ENCODE peak calls at places on chromosomes 11 and 22, in nine cellular contexts. V, G, I, S, K, M, A, N and O are unnamed samples.

GRCh38 chr11:71268706-71269321 is 16.4 kb upstream of the SHANK2 start:
- DNase-seq in V (no peak), G (no peak), I (no peak), S (no peak), K (no peak), M (no peak), A (no peak), N (no peak), O (no peak)

GRCh38 chr22:50528682-50529415 is 963 bp downstream of the TYMP start:
- DNase-seq in V (no peak), G (no peak), I (no peak), S (no peak), K (no peak), M (no peak), A (no peak), N (no peak), O (no peak)

GRCh38 chr22:41932353-41932752 is 5.7 kb upstream of the TNFRSF13C start:
- DNase-seq in V (no peak), G (no peak), I (no peak), S (no peak), K (no peak), M (no peak), A (no peak), N (no peak), O (no peak)

GRCh38 chr11:132234878-132235277 is 864.5 kb downstream of the NTM start:
- DNase-seq in V (peak), G (peak), I (no peak), S (no peak), K (no peak), M (no peak), A (no peak), N (peak), O (peak)

GRCh38 chr11:707817-708420 is 1.9 kb downstream of the EPS8L2 start:
- DNase-seq in V (no peak), G (peak), I (peak), S (no peak), K (no peak), M (no peak), A (no peak), N (no peak), O (no peak)

GRCh38 chr11:128324531-128325141 is 262.7 kb downstream of the ETS1 start:
- DNase-seq in V (no peak), G (no peak), I (no peak), S (no peak), K (no peak), M (no peak), A (no peak), N (no peak), O (no peak)

GRCh38 chr22:48736593-48737460 is 1090.8 kb downstream of the BRD1 start:
- DNase-seq in V (no peak), G (no peak), I (no peak), S (no peak), K (no peak), M (no peak), A (no peak), N (no peak), O (no peak)

GRCh38 chr11:64084962-64085710 is 49.4 kb downstream of the FLRT1 start:
- DNase-seq in V (no peak), G (no peak), I (peak), S (no peak), K (no peak), M (no peak), A (no peak), N (no peak), O (no peak)

GRCh38 chr11:92136792-92137191 is 87.8 kb upstream of the FAT3 start:
- DNase-seq in V (no peak), G (no peak), I (no peak), S (no peak), K (no peak), M (no peak), A (no peak), N (no peak), O (no peak)

GRCh38 chr11:118662401-118663271 is 16.8 kb downstream of the TREH start:
- DNase-seq in V (no peak), G (no peak), I (no peak), S (no peak), K (no peak), M (peak), A (no peak), N (no peak), O (no peak)

GRCh38 chr11:72224587-72225410 is at the start of gene INPPL1:
- DNase-seq in V (peak), G (peak), I (peak), S (no peak), K (no peak), M (peak), A (peak), N (peak), O (no peak)

GRCh38 chr11:11027271-11027670 is 169.4 kb upstream of the ZBED5 start:
- DNase-seq in V (peak), G (peak), I (no peak), S (no peak), K (no peak), M (no peak), A (no peak), N (peak), O (peak)

GRCh38 chr11:84626256-84626655 is 1000.9 kb downstream of the DLG2 start:
- DNase-seq in V (peak), G (no peak), I (no peak), S (no peak), K (no peak), M (no peak), A (no peak), N (no peak), O (no peak)

GRCh38 chr11:86174101-86175046 is 70.2 kb upstream of the EED start:
- DNase-seq in V (peak), G (peak), I (peak), S (peak), K (peak), M (peak), A (peak), N (peak), O (peak)

GRCh38 chr11:94000641-94001040 is 20.5 kb upstream of the HEPHL1 start:
- DNase-seq in V (peak), G (no peak), I (no peak), S (no peak), K (no peak), M (no peak), A (no peak), N (no peak), O (no peak)

GRCh38 chr22:36386351-36386899 is 1.3 kb downstream of the MYH9 start:
- DNase-seq in V (no peak), G (no peak), I (no peak), S (no peak), K (no peak), M (no peak), A (peak), N (no peak), O (no peak)

GRCh38 chr22:36385491-36386350 is 2.0 kb downstream of the MYH9 start:
- DNase-seq in V (peak), G (no peak), I (peak), S (no peak), K (peak), M (no peak), A (peak), N (no peak), O (no peak)

GRCh38 chr22:36384766-36385400 is 2.9 kb downstream of the MYH9 start:
- DNase-seq in V (no peak), G (no peak), I (no peak), S (no peak), K (no peak), M (no peak), A (no peak), N (peak), O (no peak)

GRCh38 chr22:36381513-36382079 is 6.2 kb downstream of the MYH9 start:
- DNase-seq in V (no peak), G (no peak), I (no peak), S (no peak), K (no peak), M (no peak), A (no peak), N (no peak), O (no peak)

DNA sequence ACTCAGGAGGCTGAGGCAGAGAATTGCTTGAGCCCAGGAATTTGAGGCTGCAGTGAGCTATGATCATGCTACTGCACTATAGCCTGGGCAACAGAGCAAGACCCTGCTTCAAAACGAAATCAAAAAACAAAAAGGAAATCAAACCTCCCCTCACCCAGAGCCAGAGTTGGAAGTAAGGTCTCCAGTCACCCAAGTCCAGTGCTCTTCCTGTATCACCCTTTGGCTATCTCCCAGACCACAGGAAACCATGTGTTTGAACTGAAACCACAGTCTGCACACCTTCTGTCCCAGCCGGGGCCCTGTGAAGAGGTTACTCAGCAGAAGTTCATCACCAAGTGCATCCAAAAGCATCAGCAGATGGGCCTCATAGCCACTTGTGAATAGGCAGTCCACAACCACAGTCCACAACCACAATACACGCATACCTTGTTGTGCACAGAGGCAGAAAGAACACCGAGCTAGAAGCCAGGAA is 4.6 kb downstream of the MYH9 start:
- DNase-seq in V (peak), G (peak), I (no peak), S (no peak), K (no peak), M (no peak), A (no peak), N (peak), O (no peak)
- H3K4me3 ChIP-seq in V (no peak), G (no peak), I (no peak), S (peak), K (peak), M (no peak), A (peak), N (peak), O (no peak)

DNA sequence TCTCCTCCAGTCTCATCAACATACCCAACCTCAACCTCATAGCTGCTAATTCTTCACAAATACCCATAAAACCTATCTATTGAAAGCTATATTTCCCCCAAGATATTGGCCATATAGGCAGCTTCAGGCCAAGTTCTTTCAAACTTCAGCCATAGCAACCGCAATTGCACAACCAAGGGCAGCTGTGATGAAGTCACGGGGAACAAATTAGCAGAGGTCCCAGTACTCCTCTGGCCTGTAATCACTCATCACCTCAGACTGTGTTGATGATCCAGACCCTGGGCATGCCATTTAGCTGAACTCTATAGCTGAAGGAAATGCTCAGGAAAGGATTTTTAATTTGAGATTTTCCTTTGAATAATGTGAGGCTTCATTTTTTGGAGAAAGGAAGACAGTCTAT is 84.1 kb downstream of the SLC1A2 start:
- DNase-seq in V (peak), G (peak), I (no peak), S (no peak), K (no peak), M (no peak), A (peak), N (peak), O (no peak)
- TF ChIP-seq CTCF in V (no peak), G (no peak), I (no peak), S (no peak), K (no peak), M (no peak), A (no peak), N (no peak), O (no peak)

DNA sequence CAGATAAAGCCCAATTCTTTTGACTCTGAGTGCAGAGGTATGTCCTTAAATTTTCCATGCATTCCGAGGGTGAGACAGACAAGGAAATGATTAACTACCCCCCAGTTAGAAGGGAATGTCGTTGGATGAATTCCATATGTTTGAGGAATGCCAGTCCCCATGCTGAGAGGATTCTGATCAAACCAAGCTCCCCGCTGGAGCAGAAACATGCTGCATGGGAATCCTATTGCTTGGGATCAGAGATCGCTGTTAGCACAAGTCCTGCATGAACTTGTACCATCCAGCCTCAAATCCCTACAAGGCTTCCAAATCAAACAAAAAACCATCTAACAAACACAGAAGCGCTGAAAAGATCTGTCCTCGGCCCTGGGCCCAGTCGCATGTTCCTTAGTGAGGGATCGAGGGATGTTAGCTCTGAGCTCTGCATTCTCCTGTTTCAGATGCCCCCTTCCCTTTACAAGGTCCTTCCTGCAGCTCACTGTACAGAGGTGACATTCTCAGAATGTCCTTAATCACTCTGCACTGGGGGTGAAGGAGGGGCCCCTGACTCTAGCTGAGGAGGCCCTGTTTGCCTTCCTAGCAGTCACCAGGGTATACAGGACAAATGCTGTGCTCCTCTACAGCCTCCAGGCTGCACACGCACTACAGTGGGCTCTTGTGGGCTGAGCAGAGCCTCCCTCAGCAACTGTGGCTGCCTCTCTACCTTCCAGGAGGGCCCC is 353.4 kb downstream of the TENM4 start:
- DNase-seq in V (peak), G (peak), I (peak), S (no peak), K (no peak), M (no peak), A (no peak), N (peak), O (peak)
- H3K4me3 ChIP-seq in V (no peak), G (no peak), I (no peak), S (no peak), K (no peak), M (no peak), A (no peak), N (no peak), O (no peak)

GRCh38 chr11:81192516-81192915 is 1541.1 kb downstream of the FAM181B start:
- DNase-seq in V (no peak), G (no peak), I (no peak), S (no peak), K (no peak), M (no peak), A (no peak), N (no peak), O (no peak)

DNA sequence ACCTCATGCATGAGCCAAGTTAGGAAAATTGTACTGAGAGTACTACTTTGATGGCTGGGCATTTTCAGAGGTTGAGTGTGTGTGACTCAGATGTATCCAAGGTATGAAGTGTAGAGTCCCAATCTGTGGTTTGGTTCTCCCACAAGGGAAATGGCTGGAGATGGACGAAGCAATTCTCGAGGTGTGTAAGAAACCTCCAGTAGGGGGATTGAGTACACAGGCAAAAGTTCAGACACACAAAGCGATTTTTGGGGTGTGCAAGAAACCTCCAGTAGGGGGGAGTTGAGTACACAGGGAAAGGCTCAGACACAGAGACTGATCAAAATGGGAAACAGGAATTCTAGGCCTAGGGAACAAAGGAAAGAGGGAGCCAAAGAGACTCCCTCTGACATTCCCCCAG is 1536.3 kb downstream of the FAM181B start:
- DNase-seq in V (no peak), G (no peak), I (no peak), S (no peak), K (no peak), M (no peak), A (no peak), N (no peak), O (no peak)
- TF ChIP-seq CTCF in V (no peak), G (no peak), I (no peak), S (no peak), K (no peak), M (no peak), A (no peak), N (no peak), O (no peak)